ENCODE peak calls at places on chromosomes 4 and X, in six cellular contexts. E is stimulated activated CD8-positive, alpha-beta memory T cell treated with anti-CD3 and anti-CD28 coated beads, Interleukin-4, amount 100 ng/mL, for 24 hours; V is iPS DF 6.9; X is OCI-M1; A is caudate nucleus; T is C1 segment of cervical spinal cord. G is an unnamed sample.

GRCh38 chr4:5044341-5044740 is 6.9 kb upstream of the STK32B start:
- DNase-seq in E (no peak), V (no peak), X (no peak), A (no peak), T (no peak), G (no peak)

GRCh38 chr4:132218406-132218805 is 930.7 kb upstream of the PCDH10 start:
- DNase-seq in E (no peak), V (no peak), X (no peak), A (no peak), T (no peak), G (no peak)

GRCh38 chr4:126448093-126448820 is 1133.5 kb downstream of the FAT4 start:
- DNase-seq in E (no peak), V (no peak), X (no peak), A (no peak), T (no peak), G (no peak)

GRCh38 chr4:7275067-7275466 is 82.7 kb downstream of the SORCS2 start:
- DNase-seq in E (no peak), V (no peak), X (no peak), A (no peak), T (no peak), G (no peak)

GRCh38 chr4:96052827-96053226 is 212.9 kb downstream of the PDHA2 start:
- DNase-seq in E (no peak), V (no peak), X (peak), A (no peak), T (no peak), G (no peak)

GRCh38 chrX:70026112-70026850 is 23.5 kb downstream of the AWAT2 start:
- DNase-seq in E (no peak), V (no peak), X (no peak), A (no peak), T (no peak), G (no peak)

GRCh38 chr4:161841759-161842158 is 322.0 kb downstream of the FSTL5 start:
- DNase-seq in E (no peak), V (no peak), X (no peak), A (no peak), T (no peak), G (no peak)

GRCh38 chr4:83012631-83013419 is 2.2 kb upstream of the LIN54 start:
- DNase-seq in E (peak), V (peak), X (peak), A (peak), T (peak), G (peak)

GRCh38 chr4:156578713-156579112 is 392.9 kb downstream of the PDGFC start:
- DNase-seq in E (no peak), V (no peak), X (no peak), A (no peak), T (no peak), G (no peak)

GRCh38 chr4:8099981-8100464 is 58.6 kb downstream of the ABLIM2 start:
- DNase-seq in E (no peak), V (no peak), X (no peak), A (no peak), T (no peak), G (no peak)

GRCh38 chr4:84968936-84969335 is 2.4 kb upstream of the WDFY3 start:
- DNase-seq in E (no peak), V (no peak), X (peak), A (no peak), T (no peak), G (no peak)

GRCh38 chrX:39705299-39705698 is 392.5 kb downstream of the BCOR start:
- DNase-seq in E (no peak), V (no peak), X (peak), A (no peak), T (no peak), G (peak)

GRCh38 chr4:7867701-7868429 is 71.8 kb downstream of the AFAP1 start:
- DNase-seq in E (no peak), V (no peak), X (no peak), A (no peak), T (no peak), G (no peak)

GRCh38 chr4:101304916-101305315 is 42.4 kb downstream of the PPP3CA start:
- DNase-seq in E (no peak), V (no peak), X (no peak), A (no peak), T (no peak), G (peak)

GRCh38 chr4:175066923-175067627 is 148.9 kb downstream of the ADAM29 start:
- DNase-seq in E (no peak), V (no peak), X (no peak), A (no peak), T (no peak), G (no peak)

GRCh38 chrX:25531096-25531495 is 515.3 kb upstream of the ARX start:
- DNase-seq in E (no peak), V (no peak), X (no peak), A (no peak), T (no peak), G (no peak)

GRCh38 chr4:78776729-78777555 is 792 bp downstream of the BMP2K start:
- DNase-seq in E (peak), V (no peak), X (peak), A (no peak), T (peak), G (no peak)

GRCh38 chr4:41750158-41750623 is 1.7 kb upstream of the PHOX2B start:
- DNase-seq in E (no peak), V (no peak), X (no peak), A (no peak), T (no peak), G (no peak)

GRCh38 chrX:119266364-119266995 is 30.4 kb downstream of the PGRMC1 start:
- DNase-seq in E (peak), V (no peak), X (peak), A (no peak), T (no peak), G (no peak)

GRCh38 chrX:108001218-108001814 is 19.1 kb upstream of the TEX13B start:
- DNase-seq in E (no peak), V (no peak), X (peak), A (no peak), T (no peak), G (peak)

GRCh38 chrX:6545712-6546111 is 10.8 kb upstream of the VCX3A start:
- DNase-seq in E (no peak), V (no peak), X (no peak), A (no peak), T (no peak), G (no peak)

GRCh38 chrX:74458738-74459137 is 37.4 kb downstream of the SLC16A2 start:
- DNase-seq in E (no peak), V (no peak), X (no peak), A (no peak), T (no peak), G (peak)

GRCh38 chr4:174120446-174121142 is 162.9 kb downstream of the FBXO8 start:
- DNase-seq in E (no peak), V (peak), X (peak), A (peak), T (no peak), G (peak)

GRCh38 chrX:50889582-50889981 is 21.0 kb upstream of the BMP15 start:
- DNase-seq in E (no peak), V (no peak), X (no peak), A (no peak), T (no peak), G (no peak)

GRCh38 chr4:88107406-88108107 is 50.9 kb downstream of the ABCG2 start:
- DNase-seq in E (no peak), V (no peak), X (peak), A (no peak), T (no peak), G (no peak)

G was measured in amniotic stem cell.